ENCODE peak calls at places on chromosomes 7 and 10, in five cellular contexts. One of them, this sample, is unnamed.
A peak's percentile ranks its signal among the peaks of the same experiment; 100 is the strongest.

GRCh38 chr10:78954701-78955100 is 114.1 kb upstream of the ZMIZ1 start:
- DNase-seq in stimulated activated CD4-positive, alpha-beta T cell treated with anti-CD3 and anti-CD28 coated beads, Interleukin-12 subunit alpha, Interleukin-12 subunit beta, amount 100 ng/mL, for 48 hours: no peak
- DNase-seq in activated effector memory CD4-positive, alpha-beta T cell treated with anti-CD3 and anti-CD28 coated beads, Interleukin-2, amount 50 U/mL, for 16 hours: no peak
- DNase-seq in T-helper 9 cell: no peak
- DNase-seq in endothelial cell: no peak
- DNase-seq in this sample: no peak

GRCh38 chr10:48838830-48839229 is 100.8 kb downstream of the LRRC18 start:
- DNase-seq in activated effector memory CD4-positive, alpha-beta T cell treated with anti-CD3 and anti-CD28 coated beads, Interleukin-2, amount 50 U/mL, for 16 hours: no peak
- DNase-seq in endothelial cell: no peak
- DNase-seq in stimulated activated CD4-positive, alpha-beta T cell treated with anti-CD3 and anti-CD28 coated beads, Interleukin-12 subunit alpha, Interleukin-12 subunit beta, amount 100 ng/mL, for 48 hours: no peak
- DNase-seq in T-helper 9 cell: no peak
- DNase-seq in this sample: no peak

GRCh38 chr10:102916173-102916572 is 1.9 kb upstream of the CNNM2 start:
- DNase-seq in stimulated activated CD4-positive, alpha-beta T cell treated with anti-CD3 and anti-CD28 coated beads, Interleukin-12 subunit alpha, Interleukin-12 subunit beta, amount 100 ng/mL, for 48 hours: no peak
- DNase-seq in activated effector memory CD4-positive, alpha-beta T cell treated with anti-CD3 and anti-CD28 coated beads, Interleukin-2, amount 50 U/mL, for 16 hours: no peak
- DNase-seq in T-helper 9 cell: no peak
- DNase-seq in endothelial cell: no peak
- DNase-seq in this sample: no peak

GRCh38 chr7:116988363-116988989 is 35.2 kb downstream of the ST7 start:
- DNase-seq in T-helper 9 cell: no peak
- DNase-seq in stimulated activated CD4-positive, alpha-beta T cell treated with anti-CD3 and anti-CD28 coated beads, Interleukin-12 subunit alpha, Interleukin-12 subunit beta, amount 100 ng/mL, for 48 hours: no peak
- DNase-seq in endothelial cell: no peak
- DNase-seq in activated effector memory CD4-positive, alpha-beta T cell treated with anti-CD3 and anti-CD28 coated beads, Interleukin-2, amount 50 U/mL, for 16 hours: no peak
- DNase-seq in this sample: no peak

GRCh38 chr7:2757361-2757903 is 69.4 kb downstream of the AMZ1 start:
- DNase-seq in T-helper 9 cell: no peak
- DNase-seq in endothelial cell: no peak
- DNase-seq in stimulated activated CD4-positive, alpha-beta T cell treated with anti-CD3 and anti-CD28 coated beads, Interleukin-12 subunit alpha, Interleukin-12 subunit beta, amount 100 ng/mL, for 48 hours: no peak
- DNase-seq in activated effector memory CD4-positive, alpha-beta T cell treated with anti-CD3 and anti-CD28 coated beads, Interleukin-2, amount 50 U/mL, for 16 hours: no peak
- DNase-seq in this sample: no peak

GRCh38 chr10:12981570-12981969 is 19.9 kb downstream of the CCDC3 start:
- DNase-seq in stimulated activated CD4-positive, alpha-beta T cell treated with anti-CD3 and anti-CD28 coated beads, Interleukin-12 subunit alpha, Interleukin-12 subunit beta, amount 100 ng/mL, for 48 hours: no peak
- DNase-seq in endothelial cell: no peak
- DNase-seq in activated effector memory CD4-positive, alpha-beta T cell treated with anti-CD3 and anti-CD28 coated beads, Interleukin-2, amount 50 U/mL, for 16 hours: no peak
- DNase-seq in T-helper 9 cell: no peak
- DNase-seq in this sample: no peak

GRCh38 chr10:55019461-55019860 is 218.4 kb upstream of the PCDH15 start:
- DNase-seq in endothelial cell: no peak
- DNase-seq in activated effector memory CD4-positive, alpha-beta T cell treated with anti-CD3 and anti-CD28 coated beads, Interleukin-2, amount 50 U/mL, for 16 hours: no peak
- DNase-seq in stimulated activated CD4-positive, alpha-beta T cell treated with anti-CD3 and anti-CD28 coated beads, Interleukin-12 subunit alpha, Interleukin-12 subunit beta, amount 100 ng/mL, for 48 hours: no peak
- DNase-seq in T-helper 9 cell: no peak
- DNase-seq in this sample: no peak

GRCh38 chr10:20955355-20955893 is 58.3 kb upstream of the NEBL start:
- DNase-seq in T-helper 9 cell: no peak
- DNase-seq in stimulated activated CD4-positive, alpha-beta T cell treated with anti-CD3 and anti-CD28 coated beads, Interleukin-12 subunit alpha, Interleukin-12 subunit beta, amount 100 ng/mL, for 48 hours: no peak
- DNase-seq in activated effector memory CD4-positive, alpha-beta T cell treated with anti-CD3 and anti-CD28 coated beads, Interleukin-2, amount 50 U/mL, for 16 hours: no peak
- DNase-seq in endothelial cell: no peak
- DNase-seq in this sample: no peak

GRCh38 chr10:96448021-96448457 is 65.7 kb downstream of the TLL2 start:
- DNase-seq in T-helper 9 cell: no peak
- DNase-seq in endothelial cell: no peak
- DNase-seq in activated effector memory CD4-positive, alpha-beta T cell treated with anti-CD3 and anti-CD28 coated beads, Interleukin-2, amount 50 U/mL, for 16 hours: no peak
- DNase-seq in stimulated activated CD4-positive, alpha-beta T cell treated with anti-CD3 and anti-CD28 coated beads, Interleukin-12 subunit alpha, Interleukin-12 subunit beta, amount 100 ng/mL, for 48 hours: no peak
- DNase-seq in this sample: no peak

GRCh38 chr7:155852426-155853301 is 40.4 kb upstream of the SHH start:
- DNase-seq in T-helper 9 cell: no peak
- DNase-seq in endothelial cell: no peak
- DNase-seq in activated effector memory CD4-positive, alpha-beta T cell treated with anti-CD3 and anti-CD28 coated beads, Interleukin-2, amount 50 U/mL, for 16 hours: peak; percentile 19
- DNase-seq in stimulated activated CD4-positive, alpha-beta T cell treated with anti-CD3 and anti-CD28 coated beads, Interleukin-12 subunit alpha, Interleukin-12 subunit beta, amount 100 ng/mL, for 48 hours: no peak
- DNase-seq in this sample: no peak

GRCh38 chr10:31142026-31142425 is 110.4 kb upstream of the ZNF438 start:
- DNase-seq in T-helper 9 cell: no peak
- DNase-seq in endothelial cell: no peak
- DNase-seq in stimulated activated CD4-positive, alpha-beta T cell treated with anti-CD3 and anti-CD28 coated beads, Interleukin-12 subunit alpha, Interleukin-12 subunit beta, amount 100 ng/mL, for 48 hours: no peak
- DNase-seq in activated effector memory CD4-positive, alpha-beta T cell treated with anti-CD3 and anti-CD28 coated beads, Interleukin-2, amount 50 U/mL, for 16 hours: no peak
- DNase-seq in this sample: no peak

GRCh38 chr7:107613948-107614347 is 33.9 kb downstream of the BCAP29 start:
- DNase-seq in stimulated activated CD4-positive, alpha-beta T cell treated with anti-CD3 and anti-CD28 coated beads, Interleukin-12 subunit alpha, Interleukin-12 subunit beta, amount 100 ng/mL, for 48 hours: no peak
- DNase-seq in endothelial cell: no peak
- DNase-seq in activated effector memory CD4-positive, alpha-beta T cell treated with anti-CD3 and anti-CD28 coated beads, Interleukin-2, amount 50 U/mL, for 16 hours: no peak
- DNase-seq in T-helper 9 cell: no peak
- DNase-seq in this sample: no peak

GRCh38 chr10:78292987-78293865 is 259.6 kb downstream of the RPS24 start:
- DNase-seq in T-helper 9 cell: no peak
- DNase-seq in stimulated activated CD4-positive, alpha-beta T cell treated with anti-CD3 and anti-CD28 coated beads, Interleukin-12 subunit alpha, Interleukin-12 subunit beta, amount 100 ng/mL, for 48 hours: no peak
- DNase-seq in activated effector memory CD4-positive, alpha-beta T cell treated with anti-CD3 and anti-CD28 coated beads, Interleukin-2, amount 50 U/mL, for 16 hours: no peak
- DNase-seq in endothelial cell: no peak
- DNase-seq in this sample: no peak

GRCh38 chr7:137774793-137775201 is 72.0 kb downstream of the DGKI start:
- DNase-seq in T-helper 9 cell: no peak
- DNase-seq in activated effector memory CD4-positive, alpha-beta T cell treated with anti-CD3 and anti-CD28 coated beads, Interleukin-2, amount 50 U/mL, for 16 hours: no peak
- DNase-seq in endothelial cell: no peak
- DNase-seq in stimulated activated CD4-positive, alpha-beta T cell treated with anti-CD3 and anti-CD28 coated beads, Interleukin-12 subunit alpha, Interleukin-12 subunit beta, amount 100 ng/mL, for 48 hours: no peak
- DNase-seq in this sample: no peak

GRCh38 chr10:103838851-103839512 is 16.4 kb downstream of the SH3PXD2A start:
- DNase-seq in endothelial cell: no peak
- DNase-seq in stimulated activated CD4-positive, alpha-beta T cell treated with anti-CD3 and anti-CD28 coated beads, Interleukin-12 subunit alpha, Interleukin-12 subunit beta, amount 100 ng/mL, for 48 hours: no peak
- DNase-seq in activated effector memory CD4-positive, alpha-beta T cell treated with anti-CD3 and anti-CD28 coated beads, Interleukin-2, amount 50 U/mL, for 16 hours: no peak
- DNase-seq in T-helper 9 cell: no peak
- DNase-seq in this sample: no peak

GRCh38 chr10:114548662-114549061 is 109.4 kb downstream of the ABLIM1 start:
- DNase-seq in T-helper 9 cell: no peak
- DNase-seq in activated effector memory CD4-positive, alpha-beta T cell treated with anti-CD3 and anti-CD28 coated beads, Interleukin-2, amount 50 U/mL, for 16 hours: no peak
- DNase-seq in endothelial cell: peak; percentile 43
- DNase-seq in stimulated activated CD4-positive, alpha-beta T cell treated with anti-CD3 and anti-CD28 coated beads, Interleukin-12 subunit alpha, Interleukin-12 subunit beta, amount 100 ng/mL, for 48 hours: no peak
- DNase-seq in this sample: no peak

GRCh38 chr7:28389504-28390385 is 22.6 kb upstream of the CREB5 start:
- DNase-seq in activated effector memory CD4-positive, alpha-beta T cell treated with anti-CD3 and anti-CD28 coated beads, Interleukin-2, amount 50 U/mL, for 16 hours: no peak
- DNase-seq in endothelial cell: no peak
- DNase-seq in stimulated activated CD4-positive, alpha-beta T cell treated with anti-CD3 and anti-CD28 coated beads, Interleukin-12 subunit alpha, Interleukin-12 subunit beta, amount 100 ng/mL, for 48 hours: no peak
- DNase-seq in T-helper 9 cell: no peak
- DNase-seq in this sample: no peak

GRCh38 chr7:38257350-38257677 is 16.1 kb downstream of the TARP start:
- DNase-seq in endothelial cell: no peak
- DNase-seq in stimulated activated CD4-positive, alpha-beta T cell treated with anti-CD3 and anti-CD28 coated beads, Interleukin-12 subunit alpha, Interleukin-12 subunit beta, amount 100 ng/mL, for 48 hours: no peak
- DNase-seq in T-helper 9 cell: no peak
- DNase-seq in activated effector memory CD4-positive, alpha-beta T cell treated with anti-CD3 and anti-CD28 coated beads, Interleukin-2, amount 50 U/mL, for 16 hours: no peak
- DNase-seq in this sample: no peak

GRCh38 chr10:124603376-124604213 is 140.6 kb downstream of the FAM53B start:
- DNase-seq in activated effector memory CD4-positive, alpha-beta T cell treated with anti-CD3 and anti-CD28 coated beads, Interleukin-2, amount 50 U/mL, for 16 hours: no peak
- DNase-seq in endothelial cell: no peak
- DNase-seq in stimulated activated CD4-positive, alpha-beta T cell treated with anti-CD3 and anti-CD28 coated beads, Interleukin-12 subunit alpha, Interleukin-12 subunit beta, amount 100 ng/mL, for 48 hours: no peak
- DNase-seq in T-helper 9 cell: no peak
- DNase-seq in this sample: no peak

GRCh38 chr7:140961117-140961516 is 36.4 kb upstream of the BRAF start:
- DNase-seq in T-helper 9 cell: no peak
- DNase-seq in endothelial cell: no peak
- DNase-seq in stimulated activated CD4-positive, alpha-beta T cell treated with anti-CD3 and anti-CD28 coated beads, Interleukin-12 subunit alpha, Interleukin-12 subunit beta, amount 100 ng/mL, for 48 hours: no peak
- DNase-seq in activated effector memory CD4-positive, alpha-beta T cell treated with anti-CD3 and anti-CD28 coated beads, Interleukin-2, amount 50 U/mL, for 16 hours: no peak
- DNase-seq in this sample: no peak

GRCh38 chr10:6328708-6329423 is 126.1 kb downstream of the PFKFB3 start:
- DNase-seq in activated effector memory CD4-positive, alpha-beta T cell treated with anti-CD3 and anti-CD28 coated beads, Interleukin-2, amount 50 U/mL, for 16 hours: no peak
- DNase-seq in T-helper 9 cell: no peak
- DNase-seq in endothelial cell: no peak
- DNase-seq in stimulated activated CD4-positive, alpha-beta T cell treated with anti-CD3 and anti-CD28 coated beads, Interleukin-12 subunit alpha, Interleukin-12 subunit beta, amount 100 ng/mL, for 48 hours: no peak
- DNase-seq in this sample: no peak

GRCh38 chr10:122362621-122363020 is 11.9 kb upstream of the PLEKHA1 start:
- DNase-seq in endothelial cell: no peak
- DNase-seq in T-helper 9 cell: no peak
- DNase-seq in activated effector memory CD4-positive, alpha-beta T cell treated with anti-CD3 and anti-CD28 coated beads, Interleukin-2, amount 50 U/mL, for 16 hours: no peak
- DNase-seq in stimulated activated CD4-positive, alpha-beta T cell treated with anti-CD3 and anti-CD28 coated beads, Interleukin-12 subunit alpha, Interleukin-12 subunit beta, amount 100 ng/mL, for 48 hours: no peak
- DNase-seq in this sample: no peak

GRCh38 chr7:106952658-106953231 is 87.7 kb downstream of the PIK3CG start:
- DNase-seq in activated effector memory CD4-positive, alpha-beta T cell treated with anti-CD3 and anti-CD28 coated beads, Interleukin-2, amount 50 U/mL, for 16 hours: no peak
- DNase-seq in stimulated activated CD4-positive, alpha-beta T cell treated with anti-CD3 and anti-CD28 coated beads, Interleukin-12 subunit alpha, Interleukin-12 subunit beta, amount 100 ng/mL, for 48 hours: no peak
- DNase-seq in T-helper 9 cell: no peak
- DNase-seq in endothelial cell: no peak
- DNase-seq in this sample: no peak

GRCh38 chr7:70156052-70156451 is 557.8 kb downstream of the AUTS2 start:
- DNase-seq in stimulated activated CD4-positive, alpha-beta T cell treated with anti-CD3 and anti-CD28 coated beads, Interleukin-12 subunit alpha, Interleukin-12 subunit beta, amount 100 ng/mL, for 48 hours: no peak
- DNase-seq in activated effector memory CD4-positive, alpha-beta T cell treated with anti-CD3 and anti-CD28 coated beads, Interleukin-2, amount 50 U/mL, for 16 hours: no peak
- DNase-seq in T-helper 9 cell: no peak
- DNase-seq in endothelial cell: no peak
- DNase-seq in this sample: no peak

GRCh38 chr10:7409732-7410168 is 1.1 kb downstream of the SFMBT2 start:
- DNase-seq in activated effector memory CD4-positive, alpha-beta T cell treated with anti-CD3 and anti-CD28 coated beads, Interleukin-2, amount 50 U/mL, for 16 hours: peak; percentile 67
- DNase-seq in stimulated activated CD4-positive, alpha-beta T cell treated with anti-CD3 and anti-CD28 coated beads, Interleukin-12 subunit alpha, Interleukin-12 subunit beta, amount 100 ng/mL, for 48 hours: no peak
- DNase-seq in endothelial cell: peak; percentile 15
- DNase-seq in T-helper 9 cell: no peak
- DNase-seq in this sample: no peak

GRCh38 chr10:5948999-5949759 is 28.2 kb downstream of the IL15RA start:
- DNase-seq in stimulated activated CD4-positive, alpha-beta T cell treated with anti-CD3 and anti-CD28 coated beads, Interleukin-12 subunit alpha, Interleukin-12 subunit beta, amount 100 ng/mL, for 48 hours: no peak
- DNase-seq in T-helper 9 cell: no peak
- DNase-seq in endothelial cell: peak; percentile 62
- DNase-seq in activated effector memory CD4-positive, alpha-beta T cell treated with anti-CD3 and anti-CD28 coated beads, Interleukin-2, amount 50 U/mL, for 16 hours: peak; percentile 70
- DNase-seq in this sample: no peak

GRCh38 chr7:59079-59825 is 133.1 kb upstream of the FAM20C start:
- DNase-seq in T-helper 9 cell: no peak
- DNase-seq in activated effector memory CD4-positive, alpha-beta T cell treated with anti-CD3 and anti-CD28 coated beads, Interleukin-2, amount 50 U/mL, for 16 hours: no peak
- DNase-seq in stimulated activated CD4-positive, alpha-beta T cell treated with anti-CD3 and anti-CD28 coated beads, Interleukin-12 subunit alpha, Interleukin-12 subunit beta, amount 100 ng/mL, for 48 hours: no peak
- DNase-seq in endothelial cell: no peak
- DNase-seq in this sample: no peak

GRCh38 chr7:104156842-104157277 is 51.0 kb downstream of the ORC5 start:
- DNase-seq in stimulated activated CD4-positive, alpha-beta T cell treated with anti-CD3 and anti-CD28 coated beads, Interleukin-12 subunit alpha, Interleukin-12 subunit beta, amount 100 ng/mL, for 48 hours: no peak
- DNase-seq in endothelial cell: no peak
- DNase-seq in T-helper 9 cell: no peak
- DNase-seq in activated effector memory CD4-positive, alpha-beta T cell treated with anti-CD3 and anti-CD28 coated beads, Interleukin-2, amount 50 U/mL, for 16 hours: no peak
- DNase-seq in this sample: no peak

GRCh38 chr7:140526214-140526613 is 46.9 kb upstream of the MKRN1 start:
- DNase-seq in stimulated activated CD4-positive, alpha-beta T cell treated with anti-CD3 and anti-CD28 coated beads, Interleukin-12 subunit alpha, Interleukin-12 subunit beta, amount 100 ng/mL, for 48 hours: no peak
- DNase-seq in endothelial cell: no peak
- DNase-seq in T-helper 9 cell: no peak
- DNase-seq in activated effector memory CD4-positive, alpha-beta T cell treated with anti-CD3 and anti-CD28 coated beads, Interleukin-2, amount 50 U/mL, for 16 hours: no peak
- DNase-seq in this sample: no peak

GRCh38 chr7:159153511-159153910 is 8.8 kb upstream of the VIPR2 start:
- DNase-seq in stimulated activated CD4-positive, alpha-beta T cell treated with anti-CD3 and anti-CD28 coated beads, Interleukin-12 subunit alpha, Interleukin-12 subunit beta, amount 100 ng/mL, for 48 hours: no peak
- DNase-seq in activated effector memory CD4-positive, alpha-beta T cell treated with anti-CD3 and anti-CD28 coated beads, Interleukin-2, amount 50 U/mL, for 16 hours: no peak
- DNase-seq in endothelial cell: no peak
- DNase-seq in T-helper 9 cell: no peak
- DNase-seq in this sample: no peak

GRCh38 chr10:21626457-21627161 is 92.6 kb downstream of the MLLT10 start:
- DNase-seq in T-helper 9 cell: no peak
- DNase-seq in activated effector memory CD4-positive, alpha-beta T cell treated with anti-CD3 and anti-CD28 coated beads, Interleukin-2, amount 50 U/mL, for 16 hours: no peak
- DNase-seq in stimulated activated CD4-positive, alpha-beta T cell treated with anti-CD3 and anti-CD28 coated beads, Interleukin-12 subunit alpha, Interleukin-12 subunit beta, amount 100 ng/mL, for 48 hours: no peak
- DNase-seq in endothelial cell: no peak
- DNase-seq in this sample: no peak

GRCh38 chr10:16183989-16184643 is 252.7 kb upstream of the PTER start:
- DNase-seq in stimulated activated CD4-positive, alpha-beta T cell treated with anti-CD3 and anti-CD28 coated beads, Interleukin-12 subunit alpha, Interleukin-12 subunit beta, amount 100 ng/mL, for 48 hours: no peak
- DNase-seq in activated effector memory CD4-positive, alpha-beta T cell treated with anti-CD3 and anti-CD28 coated beads, Interleukin-2, amount 50 U/mL, for 16 hours: no peak
- DNase-seq in T-helper 9 cell: no peak
- DNase-seq in endothelial cell: no peak
- DNase-seq in this sample: no peak

GRCh38 chr10:69337312-69338132 is 59.2 kb downstream of the HK1 start:
- DNase-seq in stimulated activated CD4-positive, alpha-beta T cell treated with anti-CD3 and anti-CD28 coated beads, Interleukin-12 subunit alpha, Interleukin-12 subunit beta, amount 100 ng/mL, for 48 hours: no peak
- DNase-seq in endothelial cell: no peak
- DNase-seq in T-helper 9 cell: no peak
- DNase-seq in activated effector memory CD4-positive, alpha-beta T cell treated with anti-CD3 and anti-CD28 coated beads, Interleukin-2, amount 50 U/mL, for 16 hours: no peak
- DNase-seq in this sample: no peak

This sample was measured in memory B cell.